ENCODE peak calls at places on chromosome 2, in nine cellular contexts. One of them, this sample, is unnamed. For H3K4me1, the result is how much of the 10 kb centered on the place peaks cover.

GRCh38 chr2:204491528-204491927 is 53.7 kb upstream of the PARD3B start:
- DNase-seq in stomach: no peak
- DNase-seq in OCI-LY7: no peak
- DNase-seq in mammary epithelial cell: peak
- DNase-seq in endothelial cell of umbilical vein: peak
- DNase-seq in cardiac muscle cell: no peak
- DNase-seq in heart left ventricle: no peak
- DNase-seq in tibial artery: no peak
- DNase-seq in neural progenitor cell: no peak
- DNase-seq in this sample: no peak

GRCh38 chr2:128311755-128312341 is 6.8 kb downstream of the HS6ST1 start:
- DNase-seq in cardiac muscle cell: no peak
- DNase-seq in endothelial cell of umbilical vein: no peak
- DNase-seq in mammary epithelial cell: no peak
- DNase-seq in stomach: peak
- DNase-seq in tibial artery: peak
- DNase-seq in heart left ventricle: peak
- DNase-seq in OCI-LY7: no peak
- DNase-seq in neural progenitor cell: peak
- DNase-seq in this sample: no peak

GRCh38 chr2:68089961-68090360 is 27.2 kb upstream of the C1D start:
- DNase-seq in endothelial cell of umbilical vein: no peak
- DNase-seq in cardiac muscle cell: no peak
- DNase-seq in OCI-LY7: no peak
- DNase-seq in heart left ventricle: no peak
- DNase-seq in mammary epithelial cell: no peak
- DNase-seq in tibial artery: no peak
- DNase-seq in neural progenitor cell: no peak
- DNase-seq in stomach: no peak
- DNase-seq in this sample: no peak

GRCh38 chr2:146874260-146874658 is 970.6 kb upstream of the ACVR2A start:
- DNase-seq in cardiac muscle cell: no peak
- DNase-seq in endothelial cell of umbilical vein: peak
- DNase-seq in stomach: peak
- DNase-seq in OCI-LY7: no peak
- DNase-seq in neural progenitor cell: no peak
- DNase-seq in mammary epithelial cell: peak
- DNase-seq in tibial artery: no peak
- DNase-seq in heart left ventricle: no peak
- DNase-seq in this sample: no peak

GRCh38 chr2:236168110-236169067 is at the start of gene GBX2:
- DNase-seq in mammary epithelial cell: peak
- DNase-seq in endothelial cell of umbilical vein: peak
- DNase-seq in stomach: no peak
- DNase-seq in OCI-LY7: no peak
- DNase-seq in cardiac muscle cell: peak
- DNase-seq in heart left ventricle: no peak
- DNase-seq in tibial artery: no peak
- DNase-seq in neural progenitor cell: peak
- DNase-seq in this sample: peak

GRCh38 chr2:149112068-149112467 is 73.6 kb downstream of the LYPD6B start:
- DNase-seq in OCI-LY7: no peak
- DNase-seq in heart left ventricle: no peak
- DNase-seq in cardiac muscle cell: no peak
- DNase-seq in endothelial cell of umbilical vein: no peak
- DNase-seq in stomach: no peak
- DNase-seq in mammary epithelial cell: no peak
- DNase-seq in tibial artery: no peak
- DNase-seq in neural progenitor cell: no peak
- DNase-seq in this sample: no peak

GRCh38 chr2:8030694-8031303 is 651.1 kb upstream of the ID2 start:
- DNase-seq in neural progenitor cell: no peak
- DNase-seq in heart left ventricle: no peak
- DNase-seq in OCI-LY7: no peak
- DNase-seq in cardiac muscle cell: no peak
- DNase-seq in stomach: no peak
- DNase-seq in endothelial cell of umbilical vein: no peak
- DNase-seq in tibial artery: no peak
- DNase-seq in mammary epithelial cell: peak
- DNase-seq in this sample: no peak

GRCh38 chr2:212526059-212526458 is 12.5 kb downstream of the ERBB4 start:
- DNase-seq in cardiac muscle cell: no peak
- DNase-seq in mammary epithelial cell: no peak
- DNase-seq in OCI-LY7: no peak
- DNase-seq in tibial artery: no peak
- DNase-seq in endothelial cell of umbilical vein: no peak
- DNase-seq in stomach: no peak
- DNase-seq in neural progenitor cell: no peak
- DNase-seq in heart left ventricle: no peak
- DNase-seq in this sample: no peak

GRCh38 chr2:237213325-237214040 is 127.8 kb downstream of the COPS8 start:
- DNase-seq in stomach: peak
- DNase-seq in OCI-LY7: no peak
- DNase-seq in endothelial cell of umbilical vein: peak
- DNase-seq in heart left ventricle: no peak
- DNase-seq in mammary epithelial cell: peak
- DNase-seq in tibial artery: no peak
- DNase-seq in neural progenitor cell: no peak
- DNase-seq in cardiac muscle cell: no peak
- DNase-seq in this sample: no peak

GRCh38 chr2:189613650-189614420 is 33.2 kb upstream of the SLC40A1 start:
- DNase-seq in heart left ventricle: no peak
- DNase-seq in neural progenitor cell: no peak
- DNase-seq in cardiac muscle cell: peak
- DNase-seq in OCI-LY7: no peak
- DNase-seq in tibial artery: no peak
- DNase-seq in endothelial cell of umbilical vein: peak
- DNase-seq in mammary epithelial cell: peak
- DNase-seq in stomach: no peak
- DNase-seq in this sample: no peak

GRCh38 chr2:45851576-45852304 is 200.3 kb downstream of the PRKCE start:
- DNase-seq in cardiac muscle cell: no peak
- DNase-seq in endothelial cell of umbilical vein: no peak
- DNase-seq in stomach: no peak
- DNase-seq in mammary epithelial cell: peak
- DNase-seq in OCI-LY7: no peak
- DNase-seq in neural progenitor cell: no peak
- DNase-seq in heart left ventricle: peak
- DNase-seq in tibial artery: no peak
- DNase-seq in this sample: no peak

GRCh38 chr2:64244049-64244446 is 99.8 kb upstream of the PELI1 start:
- DNase-seq in stomach: no peak
- DNase-seq in cardiac muscle cell: no peak
- DNase-seq in tibial artery: no peak
- DNase-seq in heart left ventricle: no peak
- DNase-seq in endothelial cell of umbilical vein: no peak
- DNase-seq in neural progenitor cell: no peak
- DNase-seq in mammary epithelial cell: peak
- DNase-seq in OCI-LY7: no peak
- DNase-seq in this sample: no peak

GRCh38 chr2:54858021-54858681 is 134.7 kb downstream of the EML6 start:
- DNase-seq in endothelial cell of umbilical vein: no peak
- DNase-seq in neural progenitor cell: no peak
- DNase-seq in tibial artery: no peak
- DNase-seq in OCI-LY7: no peak
- DNase-seq in heart left ventricle: no peak
- DNase-seq in mammary epithelial cell: no peak
- DNase-seq in cardiac muscle cell: no peak
- DNase-seq in stomach: no peak
- DNase-seq in this sample: no peak

GRCh38 chr2:152387046-152387445 is 52.1 kb downstream of the FMNL2 start:
- DNase-seq in mammary epithelial cell: no peak
- DNase-seq in heart left ventricle: no peak
- DNase-seq in cardiac muscle cell: no peak
- DNase-seq in neural progenitor cell: no peak
- DNase-seq in endothelial cell of umbilical vein: no peak
- DNase-seq in stomach: no peak
- DNase-seq in OCI-LY7: no peak
- DNase-seq in tibial artery: no peak
- DNase-seq in this sample: no peak

GRCh38 chr2:197309369-197310231 is 980 bp downstream of the ANKRD44 start:
- DNase-seq in endothelial cell of umbilical vein: no peak
- DNase-seq in heart left ventricle: peak
- DNase-seq in cardiac muscle cell: peak
- DNase-seq in tibial artery: peak
- DNase-seq in stomach: peak
- DNase-seq in neural progenitor cell: peak
- DNase-seq in mammary epithelial cell: no peak
- DNase-seq in OCI-LY7: peak
- DNase-seq in this sample: peak

GRCh38 chr2:81901017-81901416 is 1596.5 kb upstream of the LRRTM1 start:
- DNase-seq in mammary epithelial cell: no peak
- DNase-seq in neural progenitor cell: peak
- DNase-seq in cardiac muscle cell: no peak
- DNase-seq in stomach: no peak
- DNase-seq in tibial artery: no peak
- DNase-seq in heart left ventricle: no peak
- DNase-seq in OCI-LY7: peak
- DNase-seq in endothelial cell of umbilical vein: no peak
- DNase-seq in this sample: no peak

GRCh38 chr2:220893411-220893810 is 678.7 kb downstream of the EPHA4 start:
- DNase-seq in mammary epithelial cell: peak
- DNase-seq in neural progenitor cell: no peak
- DNase-seq in cardiac muscle cell: no peak
- DNase-seq in heart left ventricle: no peak
- DNase-seq in stomach: no peak
- DNase-seq in tibial artery: no peak
- DNase-seq in OCI-LY7: no peak
- DNase-seq in endothelial cell of umbilical vein: no peak
- DNase-seq in this sample: no peak

GRCh38 chr2:46909771-46910419 is 5.7 kb downstream of the MCFD2 start:
- DNase-seq in tibial artery: no peak
- DNase-seq in cardiac muscle cell: no peak
- DNase-seq in stomach: peak
- DNase-seq in heart left ventricle: no peak
- DNase-seq in endothelial cell of umbilical vein: peak
- DNase-seq in mammary epithelial cell: peak
- DNase-seq in OCI-LY7: no peak
- DNase-seq in neural progenitor cell: no peak
- DNase-seq in this sample: no peak

GRCh38 chr2:102422910-102423309 is at the start of gene IL18RAP:
- DNase-seq in heart left ventricle: no peak
- DNase-seq in OCI-LY7: no peak
- DNase-seq in mammary epithelial cell: no peak
- DNase-seq in tibial artery: no peak
- DNase-seq in neural progenitor cell: no peak
- DNase-seq in stomach: no peak
- DNase-seq in cardiac muscle cell: no peak
- DNase-seq in endothelial cell of umbilical vein: no peak
- DNase-seq in this sample: no peak

DNA sequence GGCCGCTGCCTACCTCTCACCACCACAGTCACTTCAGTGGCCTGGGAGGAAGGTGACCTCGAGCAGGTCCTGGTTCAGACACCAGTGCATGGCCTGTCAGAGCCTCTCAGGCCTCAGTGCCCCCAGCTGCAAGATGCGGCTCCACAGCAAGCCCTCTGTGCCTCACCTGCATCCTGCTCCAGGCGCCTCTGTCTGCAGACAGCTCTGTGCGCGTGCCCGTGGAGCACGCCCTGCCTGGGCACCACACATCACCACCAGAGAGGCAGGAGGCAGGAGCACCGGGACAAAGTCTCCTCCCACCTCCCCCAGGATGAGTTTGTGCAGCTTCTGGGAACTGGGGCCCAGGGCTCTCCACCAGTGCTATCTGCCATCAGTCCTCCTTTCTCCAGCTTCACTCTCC is 98.7 kb downstream of the TFCP2L1 start:
- DNase-seq in cardiac muscle cell: no peak
- DNase-seq in endothelial cell of umbilical vein: no peak
- DNase-seq in OCI-LY7: no peak
- DNase-seq in heart left ventricle: no peak
- DNase-seq in tibial artery: peak
- DNase-seq in mammary epithelial cell: no peak
- DNase-seq in stomach: peak
- DNase-seq in neural progenitor cell: no peak
- DNase-seq in this sample: no peak
- H3K4me1 ChIP-seq in cardiac muscle cell: under half
- H3K4me1 ChIP-seq in endothelial cell of umbilical vein: under half
- H3K4me1 ChIP-seq in OCI-LY7: under half
- H3K4me1 ChIP-seq in heart left ventricle: under half
- H3K4me1 ChIP-seq in tibial artery: under half
- H3K4me1 ChIP-seq in mammary epithelial cell: under half
- H3K4me1 ChIP-seq in stomach: under half
- H3K4me1 ChIP-seq in neural progenitor cell: under half
- H3K4me1 ChIP-seq in this sample: under half

DNA sequence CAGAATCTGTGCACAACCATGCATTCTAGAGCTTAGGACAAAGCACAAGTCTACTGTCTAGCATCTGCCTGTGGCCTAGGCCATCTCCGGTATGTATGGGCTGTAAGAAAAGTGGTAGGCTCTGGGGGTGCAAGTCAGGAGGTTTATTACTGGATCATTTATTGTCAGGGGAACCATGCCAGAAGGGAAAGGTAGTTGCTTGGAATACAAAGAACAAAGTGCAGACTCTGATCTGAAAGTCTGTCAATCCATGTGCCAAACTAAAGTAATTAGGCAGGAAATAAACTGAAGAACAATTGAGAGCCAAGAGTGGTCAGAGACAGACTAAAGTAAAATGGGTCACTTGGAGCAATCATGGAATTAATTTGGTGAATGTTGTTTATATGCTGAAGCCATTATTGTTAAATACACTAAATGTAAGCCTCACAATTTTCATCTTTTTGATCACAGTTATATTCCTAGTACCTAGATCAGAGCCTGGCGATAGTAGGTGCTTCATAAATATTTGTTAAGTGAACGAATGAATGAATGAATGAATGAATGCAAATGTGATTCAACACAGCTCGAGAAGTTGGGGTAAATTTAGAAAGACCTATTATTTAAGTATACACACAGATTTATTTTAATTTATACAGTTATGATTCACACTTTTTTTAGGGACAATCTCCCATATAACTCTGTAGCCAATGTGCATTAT is 260.7 kb upstream of the STON1 start:
- DNase-seq in tibial artery: no peak
- DNase-seq in neural progenitor cell: no peak
- DNase-seq in cardiac muscle cell: no peak
- DNase-seq in stomach: no peak
- DNase-seq in endothelial cell of umbilical vein: no peak
- DNase-seq in mammary epithelial cell: no peak
- DNase-seq in heart left ventricle: no peak
- DNase-seq in OCI-LY7: no peak
- DNase-seq in this sample: no peak
- H3K4me3 ChIP-seq in tibial artery: no peak
- H3K4me3 ChIP-seq in neural progenitor cell: no peak
- H3K4me3 ChIP-seq in cardiac muscle cell: no peak
- H3K4me3 ChIP-seq in stomach: no peak
- H3K4me3 ChIP-seq in endothelial cell of umbilical vein: no peak
- H3K4me3 ChIP-seq in mammary epithelial cell: no peak
- H3K4me3 ChIP-seq in heart left ventricle: no peak
- H3K4me3 ChIP-seq in OCI-LY7: no peak
- H3K4me3 ChIP-seq in this sample: no peak

GRCh38 chr2:85763831-85764230 is 10.0 kb downstream of the ATOH8 start:
- DNase-seq in neural progenitor cell: no peak
- DNase-seq in OCI-LY7: no peak
- DNase-seq in stomach: no peak
- DNase-seq in tibial artery: no peak
- DNase-seq in mammary epithelial cell: no peak
- DNase-seq in cardiac muscle cell: no peak
- DNase-seq in heart left ventricle: peak
- DNase-seq in endothelial cell of umbilical vein: no peak
- DNase-seq in this sample: no peak
- H3K4me1 ChIP-seq in neural progenitor cell: under half
- H3K4me1 ChIP-seq in OCI-LY7: under half
- H3K4me1 ChIP-seq in stomach: under half
- H3K4me1 ChIP-seq in tibial artery: half or more
- H3K4me1 ChIP-seq in mammary epithelial cell: under half
- H3K4me1 ChIP-seq in cardiac muscle cell: under half
- H3K4me1 ChIP-seq in heart left ventricle: half or more
- H3K4me1 ChIP-seq in endothelial cell of umbilical vein: under half
- H3K4me1 ChIP-seq in this sample: under half

GRCh38 chr2:174877796-174878195 is 113.5 kb upstream of the CHRNA1 start:
- DNase-seq in heart left ventricle: no peak
- DNase-seq in cardiac muscle cell: no peak
- DNase-seq in OCI-LY7: no peak
- DNase-seq in endothelial cell of umbilical vein: no peak
- DNase-seq in mammary epithelial cell: no peak
- DNase-seq in stomach: no peak
- DNase-seq in tibial artery: no peak
- DNase-seq in neural progenitor cell: no peak
- DNase-seq in this sample: no peak
- H3K4me3 ChIP-seq in heart left ventricle: no peak
- H3K4me3 ChIP-seq in cardiac muscle cell: no peak
- H3K4me3 ChIP-seq in OCI-LY7: no peak
- H3K4me3 ChIP-seq in endothelial cell of umbilical vein: no peak
- H3K4me3 ChIP-seq in mammary epithelial cell: no peak
- H3K4me3 ChIP-seq in stomach: no peak
- H3K4me3 ChIP-seq in tibial artery: no peak
- H3K4me3 ChIP-seq in neural progenitor cell: no peak
- H3K4me3 ChIP-seq in this sample: no peak